ENCODE peak calls at places on chromosomes 3 and 15, in six cellular contexts. Q is activated T-cell treated with anti-CD3 and anti-CD28 coated beads for 1 hour, P is nucleus accumbens, Y is HS-5, K is HAP-1, D is HFFc6. A is an unnamed sample.

GRCh38 chr15:97652041-97652440 is 308.5 kb upstream of the ARRDC4 start:
- DNase-seq in Q (no peak), P (no peak), Y (no peak), K (no peak), D (no peak), A (no peak)

GRCh38 chr15:83112233-83112958 is 5.0 kb downstream of the TM6SF1 start:
- DNase-seq in Q (no peak), P (no peak), Y (no peak), K (no peak), D (peak; percentile 63), A (no peak)

GRCh38 chr3:175743733-175744400 is 884.7 kb downstream of the NAALADL2 start:
- DNase-seq in Q (no peak), P (no peak), Y (peak; percentile 67), K (no peak), D (peak; percentile 57), A (no peak)

GRCh38 chr3:9226326-9226725 is 23.1 kb downstream of the SRGAP3 start:
- DNase-seq in Q (no peak), P (no peak), Y (no peak), K (no peak), D (peak; percentile 48), A (no peak)

GRCh38 chr3:31288641-31289100 is 244.1 kb upstream of the STT3B start:
- DNase-seq in Q (no peak), P (no peak), Y (no peak), K (no peak), D (peak; percentile 41), A (no peak)

GRCh38 chr15:48678851-48679250 is 33.3 kb upstream of the FBN1 start:
- DNase-seq in Q (no peak), P (no peak), Y (no peak), K (no peak), D (no peak), A (no peak)

GRCh38 chr15:51401872-51402517 is 60.5 kb downstream of the GLDN start:
- DNase-seq in Q (no peak), P (no peak), Y (no peak), K (no peak), D (peak; percentile 28), A (no peak)

GRCh38 chr3:126208618-126209256 is 28.4 kb upstream of the ALDH1L1 start:
- DNase-seq in Q (no peak), P (no peak), Y (peak; percentile 63), K (no peak), D (peak; percentile 97), A (no peak)

GRCh38 chr3:148240351-148240750 is 457.4 kb upstream of the AGTR1 start:
- DNase-seq in Q (no peak), P (no peak), Y (no peak), K (no peak), D (no peak), A (no peak)

GRCh38 chr3:150248865-150249360 is 159.2 kb upstream of the TSC22D2 start:
- DNase-seq in Q (no peak), P (no peak), Y (no peak), K (no peak), D (no peak), A (no peak)

GRCh38 chr3:64674591-64675076 is 13.2 kb downstream of the ADAMTS9 start:
- DNase-seq in Q (no peak), P (no peak), Y (no peak), K (no peak), D (no peak), A (no peak)

GRCh38 chr3:166052440-166052839 is 215.2 kb upstream of the BCHE start:
- DNase-seq in Q (no peak), P (no peak), Y (no peak), K (no peak), D (no peak), A (no peak)